ENCODE peak calls at places on chromosomes 1 and 21, in five cellular contexts. L is tibial nerve, P is upper lobe of left lung, V is stomach, D is transverse colon. U is an unnamed sample. For H3K4me1, the result is how much of the 10 kb centered on the place peaks cover.

GRCh38 chr1:173555651-173556305 is 47.1 kb downstream of the SLC9C2 start:
- DNase-seq in L (no peak), P (no peak), V (no peak), D (no peak), U (no peak)

GRCh38 chr1:162235261-162235780 is 141.3 kb downstream of the SPATA46 start:
- DNase-seq in L (no peak), P (peak), V (no peak), D (no peak), U (no peak)

GRCh38 chr1:183699643-183700160 is 46.6 kb upstream of the APOBEC4 start:
- DNase-seq in L (no peak), P (no peak), V (no peak), D (no peak), U (no peak)

GRCh38 chr21:37565530-37566223 is 199.1 kb downstream of the DYRK1A start:
- DNase-seq in L (no peak), P (no peak), V (no peak), D (no peak), U (no peak)

GRCh38 chr1:248914982-248915381 is 8.9 kb downstream of the PGBD2 start:
- DNase-seq in L (no peak), P (no peak), V (no peak), D (no peak), U (no peak)

GRCh38 chr1:67134692-67135091 is at the start of gene C1orf141:
- DNase-seq in L (no peak), P (no peak), V (no peak), D (no peak), U (peak)

GRCh38 chr21:32726742-32727477 is 903 bp downstream of the SYNJ1 start:
- DNase-seq in L (no peak), P (peak), V (no peak), D (peak), U (peak)

GRCh38 chr1:179089827-179090482 is 8.1 kb downstream of the TOR3A start:
- DNase-seq in L (no peak), P (no peak), V (no peak), D (no peak), U (no peak)

GRCh38 chr1:9198538-9199361 is 35.8 kb upstream of the H6PD start:
- DNase-seq in L (no peak), P (no peak), V (no peak), D (no peak), U (no peak)

GRCh38 chr21:15539376-15539775 is 190.4 kb upstream of the USP25 start:
- DNase-seq in L (no peak), P (no peak), V (no peak), D (no peak), U (no peak)

GRCh38 chr1:234750922-234751595 is 141.1 kb upstream of the IRF2BP2 start:
- DNase-seq in L (no peak), P (no peak), V (peak), D (no peak), U (no peak)

GRCh38 chr1:150551049-150551783 is 2.0 kb downstream of the ADAMTSL4 start:
- DNase-seq in L (no peak), P (no peak), V (no peak), D (peak), U (no peak)

GRCh38 chr1:150548324-150548631 is 930 bp upstream of the ADAMTSL4 start:
- DNase-seq in L (no peak), P (no peak), V (no peak), D (no peak), U (no peak)

GRCh38 chr1:150550222-150551048 is 1.2 kb downstream of the ADAMTSL4 start:
- DNase-seq in L (no peak), P (no peak), V (no peak), D (peak), U (peak)

GRCh38 chr1:150549496-150550221 is 451 bp downstream of the ADAMTSL4 start:
- DNase-seq in L (no peak), P (no peak), V (no peak), D (peak), U (peak)

GRCh38 chr1:150548632-150549495 is at the start of gene ADAMTSL4:
- DNase-seq in L (no peak), P (peak), V (peak), D (peak), U (peak)
- TF ChIP-seq CTCF in L (no peak), P (no peak), V (no peak), D (no peak), U (no peak)

GRCh38 chr1:11522400-11523235 is 43.7 kb downstream of the DISP3 start:
- DNase-seq in L (no peak), P (peak), V (no peak), D (no peak), U (no peak)

GRCh38 chr1:11519629-11520031 is 40.7 kb downstream of the DISP3 start:
- DNase-seq in L (no peak), P (peak), V (no peak), D (no peak), U (peak)

GRCh38 chr1:11518791-11519628 is 40.1 kb downstream of the DISP3 start:
- DNase-seq in L (no peak), P (peak), V (no peak), D (no peak), U (no peak)

GRCh38 chr1:11521605-11522399 is 42.8 kb downstream of the DISP3 start:
- DNase-seq in L (no peak), P (peak), V (no peak), D (no peak), U (no peak)

GRCh38 chr1:11520531-11521233 is 41.7 kb downstream of the DISP3 start:
- DNase-seq in L (no peak), P (peak), V (no peak), D (no peak), U (no peak)
- H3K4me1 ChIP-seq in L (under half), P (under half), V (under half), D (under half), U (under half)

GRCh38 chr1:17053685-17054410 is at the start of gene SDHB:
- DNase-seq in L (peak), P (peak), V (peak), D (peak), U (peak)
- TF ChIP-seq EP300 in L (peak), P (no peak), V (no peak), D (no peak), U (no peak)

GRCh38 chr1:54517536-54517935 is 30.5 kb upstream of the ACOT11 start:
- DNase-seq in L (no peak), P (no peak), V (no peak), D (no peak), U (no peak)

GRCh38 chr1:54518489-54518888 is 29.5 kb upstream of the ACOT11 start:
- DNase-seq in L (no peak), P (no peak), V (no peak), D (no peak), U (no peak)

GRCh38 chr1:54516249-54516920 is 31.6 kb upstream of the ACOT11 start:
- DNase-seq in L (no peak), P (no peak), V (no peak), D (no peak), U (no peak)

DNA sequence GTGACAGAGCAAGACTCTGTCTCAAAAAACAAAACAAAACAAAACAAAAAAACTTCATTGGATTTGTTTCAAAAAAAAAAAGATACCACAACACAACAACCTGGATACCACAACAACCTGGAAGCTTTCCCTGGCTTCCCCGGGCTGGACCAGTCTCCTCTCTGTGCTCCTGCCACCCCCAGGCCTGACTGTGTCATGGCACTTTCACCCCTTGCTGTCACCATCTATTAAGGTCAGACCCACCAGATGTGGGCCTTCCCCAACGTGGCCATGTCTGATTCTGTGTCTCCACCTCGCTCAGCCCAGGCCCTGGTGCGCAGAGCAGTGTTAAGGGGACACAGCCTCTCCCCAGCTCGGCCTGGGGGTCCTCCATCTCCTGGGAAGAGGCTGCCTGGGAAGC is 28.3 kb upstream of the ACOT11 start:
- DNase-seq in L (no peak), P (no peak), V (no peak), D (no peak), U (no peak)
- TF ChIP-seq CTCF in L (no peak), P (no peak), V (no peak), D (no peak), U (no peak)

GRCh38 chr1:155305881-155306391 is 2.7 kb upstream of the FDPS start:
- DNase-seq in L (no peak), P (no peak), V (no peak), D (no peak), U (no peak)

GRCh38 chr1:155308493-155309422 is at the start of gene FDPS:
- DNase-seq in L (peak), P (peak), V (peak), D (peak), U (peak)

GRCh38 chr1:155307247-155307740 is 1.4 kb upstream of the FDPS start:
- DNase-seq in L (no peak), P (no peak), V (no peak), D (no peak), U (no peak)

GRCh38 chr1:155313266-155313665 is 4.6 kb downstream of the FDPS start:
- DNase-seq in L (no peak), P (no peak), V (no peak), D (no peak), U (no peak)

DNA sequence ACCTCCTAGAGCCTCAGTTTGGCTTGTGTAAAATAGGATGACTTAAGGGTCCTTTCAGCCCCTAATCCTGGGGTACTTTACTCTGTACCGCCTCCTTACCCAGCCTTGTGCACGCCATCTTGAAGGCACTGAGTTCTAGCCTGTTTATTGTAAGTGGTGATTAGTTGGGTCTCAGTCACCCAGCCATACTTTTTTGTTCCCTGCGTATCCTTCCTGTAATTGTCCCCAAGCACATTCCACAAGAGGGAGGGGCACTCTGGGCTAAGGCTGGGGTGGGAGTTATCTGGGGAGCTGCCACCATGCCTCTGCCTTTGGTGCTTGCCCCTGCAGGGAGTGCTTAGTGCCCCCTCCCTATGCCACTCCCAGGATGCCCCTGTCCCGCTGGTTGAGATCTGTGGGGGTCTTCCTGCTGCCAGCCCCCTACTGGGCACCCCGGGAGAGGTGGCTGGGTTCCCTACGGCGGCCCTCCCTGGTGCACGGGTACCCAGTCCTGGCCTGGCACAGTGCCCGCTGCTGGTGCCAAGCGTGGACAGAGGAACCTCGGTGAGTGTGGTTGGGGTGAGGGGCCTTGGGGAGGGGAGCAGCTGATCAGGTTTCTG is 856 bp downstream of the FDPS start:
- DNase-seq in L (no peak), P (peak), V (peak), D (peak), U (peak)
- H3K4me1 ChIP-seq in L (under half), P (under half), V (under half), D (under half), U (under half)

U was measured in ovary.